ENCODE peak calls at places on chromosome 14, in ten cellular contexts. One of them, this sample, is unnamed.

GRCh38 chr14:85528882-85529585 is 910 bp upstream of the FLRT2 start:
- DNase-seq in HFFc6: peak
- DNase-seq in nephron progenitor cell: no peak
- DNase-seq in pancreas: peak
- DNase-seq in AG10803: peak
- DNase-seq in ELF-1: peak
- DNase-seq in uterus: no peak
- DNase-seq in substantia nigra: no peak
- DNase-seq in CD8-positive, alpha-beta T cell: no peak
- DNase-seq in SW480: no peak
- DNase-seq in this sample: no peak

GRCh38 chr14:21985081-21985480 is 311.5 kb upstream of the OR4E1 start:
- DNase-seq in ELF-1: no peak
- DNase-seq in HFFc6: no peak
- DNase-seq in uterus: no peak
- DNase-seq in pancreas: no peak
- DNase-seq in SW480: no peak
- DNase-seq in AG10803: no peak
- DNase-seq in substantia nigra: no peak
- DNase-seq in CD8-positive, alpha-beta T cell: no peak
- DNase-seq in nephron progenitor cell: no peak
- DNase-seq in this sample: no peak

GRCh38 chr14:57212919-57213318 is 55.8 kb downstream of the EXOC5 start:
- DNase-seq in substantia nigra: no peak
- DNase-seq in HFFc6: no peak
- DNase-seq in SW480: no peak
- DNase-seq in nephron progenitor cell: no peak
- DNase-seq in uterus: no peak
- DNase-seq in pancreas: no peak
- DNase-seq in ELF-1: no peak
- DNase-seq in AG10803: no peak
- DNase-seq in CD8-positive, alpha-beta T cell: no peak
- DNase-seq in this sample: no peak

GRCh38 chr14:51454351-51454750 is 197.4 kb upstream of the FRMD6 start:
- DNase-seq in uterus: no peak
- DNase-seq in AG10803: no peak
- DNase-seq in substantia nigra: no peak
- DNase-seq in ELF-1: no peak
- DNase-seq in pancreas: no peak
- DNase-seq in nephron progenitor cell: no peak
- DNase-seq in CD8-positive, alpha-beta T cell: no peak
- DNase-seq in SW480: no peak
- DNase-seq in HFFc6: no peak
- DNase-seq in this sample: no peak

GRCh38 chr14:47442206-47442605 is 233.2 kb downstream of the MDGA2 start:
- DNase-seq in pancreas: no peak
- DNase-seq in HFFc6: no peak
- DNase-seq in uterus: no peak
- DNase-seq in CD8-positive, alpha-beta T cell: no peak
- DNase-seq in nephron progenitor cell: peak
- DNase-seq in ELF-1: peak
- DNase-seq in substantia nigra: no peak
- DNase-seq in SW480: peak
- DNase-seq in AG10803: no peak
- DNase-seq in this sample: peak

GRCh38 chr14:74649167-74649566 is 37.1 kb upstream of the LTBP2 start:
- DNase-seq in ELF-1: peak
- DNase-seq in HFFc6: no peak
- DNase-seq in nephron progenitor cell: no peak
- DNase-seq in AG10803: no peak
- DNase-seq in CD8-positive, alpha-beta T cell: no peak
- DNase-seq in pancreas: no peak
- DNase-seq in substantia nigra: no peak
- DNase-seq in SW480: no peak
- DNase-seq in uterus: no peak
- DNase-seq in this sample: no peak

GRCh38 chr14:96071561-96071960 is 32.4 kb downstream of the C14orf132 start:
- DNase-seq in substantia nigra: no peak
- DNase-seq in pancreas: no peak
- DNase-seq in HFFc6: no peak
- DNase-seq in SW480: no peak
- DNase-seq in AG10803: no peak
- DNase-seq in uterus: peak
- DNase-seq in ELF-1: no peak
- DNase-seq in nephron progenitor cell: no peak
- DNase-seq in CD8-positive, alpha-beta T cell: no peak
- DNase-seq in this sample: no peak

GRCh38 chr14:32820686-32821085 is 118.0 kb upstream of the NPAS3 start:
- DNase-seq in ELF-1: no peak
- DNase-seq in uterus: no peak
- DNase-seq in substantia nigra: no peak
- DNase-seq in SW480: no peak
- DNase-seq in nephron progenitor cell: no peak
- DNase-seq in pancreas: no peak
- DNase-seq in AG10803: no peak
- DNase-seq in CD8-positive, alpha-beta T cell: no peak
- DNase-seq in HFFc6: no peak
- DNase-seq in this sample: no peak

GRCh38 chr14:21454843-21455550 is 926 bp downstream of the CHD8 start:
- DNase-seq in nephron progenitor cell: no peak
- DNase-seq in substantia nigra: no peak
- DNase-seq in CD8-positive, alpha-beta T cell: no peak
- DNase-seq in ELF-1: no peak
- DNase-seq in uterus: no peak
- DNase-seq in SW480: no peak
- DNase-seq in HFFc6: peak
- DNase-seq in pancreas: no peak
- DNase-seq in AG10803: peak
- DNase-seq in this sample: no peak

GRCh38 chr14:35331605-35332516 is 39.7 kb downstream of the PSMA6 start:
- DNase-seq in pancreas: peak
- DNase-seq in AG10803: peak
- DNase-seq in substantia nigra: no peak
- DNase-seq in CD8-positive, alpha-beta T cell: no peak
- DNase-seq in nephron progenitor cell: no peak
- DNase-seq in SW480: no peak
- DNase-seq in HFFc6: no peak
- DNase-seq in ELF-1: peak
- DNase-seq in uterus: no peak
- DNase-seq in this sample: peak

GRCh38 chr14:100526057-100526456 is 61.2 kb downstream of the BEGAIN start:
- DNase-seq in CD8-positive, alpha-beta T cell: no peak
- DNase-seq in nephron progenitor cell: no peak
- DNase-seq in pancreas: no peak
- DNase-seq in substantia nigra: no peak
- DNase-seq in AG10803: no peak
- DNase-seq in ELF-1: no peak
- DNase-seq in uterus: no peak
- DNase-seq in HFFc6: no peak
- DNase-seq in SW480: no peak
- DNase-seq in this sample: no peak

GRCh38 chr14:57085801-57086200 is 182.9 kb downstream of the EXOC5 start:
- DNase-seq in AG10803: no peak
- DNase-seq in ELF-1: no peak
- DNase-seq in uterus: no peak
- DNase-seq in HFFc6: no peak
- DNase-seq in SW480: peak
- DNase-seq in nephron progenitor cell: no peak
- DNase-seq in pancreas: no peak
- DNase-seq in CD8-positive, alpha-beta T cell: no peak
- DNase-seq in substantia nigra: no peak
- DNase-seq in this sample: no peak

GRCh38 chr14:68285421-68286179 is 466.0 kb downstream of the RAD51B start:
- DNase-seq in nephron progenitor cell: no peak
- DNase-seq in HFFc6: no peak
- DNase-seq in substantia nigra: no peak
- DNase-seq in SW480: no peak
- DNase-seq in AG10803: peak
- DNase-seq in uterus: no peak
- DNase-seq in pancreas: no peak
- DNase-seq in CD8-positive, alpha-beta T cell: peak
- DNase-seq in ELF-1: no peak
- DNase-seq in this sample: no peak

GRCh38 chr14:69535230-69535848 is 39.3 kb downstream of the CCDC177 start:
- DNase-seq in HFFc6: peak
- DNase-seq in SW480: peak
- DNase-seq in ELF-1: peak
- DNase-seq in CD8-positive, alpha-beta T cell: no peak
- DNase-seq in pancreas: no peak
- DNase-seq in uterus: no peak
- DNase-seq in AG10803: peak
- DNase-seq in substantia nigra: no peak
- DNase-seq in nephron progenitor cell: peak
- DNase-seq in this sample: peak

GRCh38 chr14:72686832-72687231 is 207.1 kb downstream of the DPF3 start:
- DNase-seq in pancreas: no peak
- DNase-seq in SW480: no peak
- DNase-seq in substantia nigra: no peak
- DNase-seq in ELF-1: no peak
- DNase-seq in AG10803: no peak
- DNase-seq in CD8-positive, alpha-beta T cell: no peak
- DNase-seq in uterus: no peak
- DNase-seq in nephron progenitor cell: no peak
- DNase-seq in HFFc6: no peak
- DNase-seq in this sample: no peak

GRCh38 chr14:54040851-54041250 is 84.2 kb upstream of the BMP4 start:
- DNase-seq in CD8-positive, alpha-beta T cell: no peak
- DNase-seq in substantia nigra: no peak
- DNase-seq in pancreas: no peak
- DNase-seq in uterus: no peak
- DNase-seq in SW480: no peak
- DNase-seq in AG10803: no peak
- DNase-seq in nephron progenitor cell: no peak
- DNase-seq in HFFc6: no peak
- DNase-seq in ELF-1: no peak
- DNase-seq in this sample: no peak

GRCh38 chr14:55454264-55455151 is 14.1 kb upstream of the TBPL2 start:
- DNase-seq in HFFc6: peak
- DNase-seq in uterus: peak
- DNase-seq in substantia nigra: no peak
- DNase-seq in pancreas: no peak
- DNase-seq in ELF-1: peak
- DNase-seq in SW480: peak
- DNase-seq in AG10803: peak
- DNase-seq in CD8-positive, alpha-beta T cell: no peak
- DNase-seq in nephron progenitor cell: no peak
- DNase-seq in this sample: peak

GRCh38 chr14:60125918-60126317 is 34.2 kb downstream of the PCNX4 start:
- DNase-seq in ELF-1: no peak
- DNase-seq in SW480: no peak
- DNase-seq in HFFc6: peak
- DNase-seq in AG10803: peak
- DNase-seq in substantia nigra: no peak
- DNase-seq in uterus: no peak
- DNase-seq in pancreas: no peak
- DNase-seq in nephron progenitor cell: no peak
- DNase-seq in CD8-positive, alpha-beta T cell: no peak
- DNase-seq in this sample: no peak

GRCh38 chr14:68441532-68441931 is 351.3 kb downstream of the ZFP36L1 start:
- DNase-seq in CD8-positive, alpha-beta T cell: no peak
- DNase-seq in pancreas: no peak
- DNase-seq in SW480: no peak
- DNase-seq in ELF-1: no peak
- DNase-seq in nephron progenitor cell: no peak
- DNase-seq in HFFc6: no peak
- DNase-seq in uterus: no peak
- DNase-seq in substantia nigra: no peak
- DNase-seq in AG10803: peak
- DNase-seq in this sample: no peak

GRCh38 chr14:89609701-89610100 is 192.7 kb upstream of the FOXN3 start:
- DNase-seq in nephron progenitor cell: no peak
- DNase-seq in SW480: no peak
- DNase-seq in ELF-1: no peak
- DNase-seq in uterus: no peak
- DNase-seq in AG10803: no peak
- DNase-seq in CD8-positive, alpha-beta T cell: no peak
- DNase-seq in substantia nigra: no peak
- DNase-seq in pancreas: no peak
- DNase-seq in HFFc6: no peak
- DNase-seq in this sample: no peak

GRCh38 chr14:51357250-51357649 is 117.2 kb downstream of the TMX1 start:
- DNase-seq in SW480: no peak
- DNase-seq in CD8-positive, alpha-beta T cell: no peak
- DNase-seq in substantia nigra: no peak
- DNase-seq in nephron progenitor cell: no peak
- DNase-seq in ELF-1: no peak
- DNase-seq in HFFc6: no peak
- DNase-seq in uterus: no peak
- DNase-seq in AG10803: peak
- DNase-seq in pancreas: no peak
- DNase-seq in this sample: no peak

GRCh38 chr14:32417956-32418552 is 89.0 kb downstream of the AKAP6 start:
- DNase-seq in pancreas: peak
- DNase-seq in nephron progenitor cell: no peak
- DNase-seq in uterus: no peak
- DNase-seq in ELF-1: no peak
- DNase-seq in CD8-positive, alpha-beta T cell: no peak
- DNase-seq in SW480: no peak
- DNase-seq in HFFc6: peak
- DNase-seq in AG10803: peak
- DNase-seq in substantia nigra: no peak
- DNase-seq in this sample: no peak

This sample was measured in HEK293T.